ENCODE peak calls at places on chromosome 20, in eight cellular contexts. One of them, this sample, is unnamed.

GRCh38 chr20:15346657-15347280 is 1009.4 kb upstream of the FLRT3 start:
- DNase-seq in transverse colon: no peak
- DNase-seq in ovary: no peak
- DNase-seq in fibroblast of pulmonary artery: no peak
- DNase-seq in psoas muscle: no peak
- DNase-seq in retinal pigment epithelial cell: no peak
- DNase-seq in WERI-Rb-1: no peak
- DNase-seq in epithelial cell of esophagus: peak
- DNase-seq in this sample: no peak

GRCh38 chr20:9112541-9113515 is 43.9 kb downstream of the PLCB4 start:
- DNase-seq in retinal pigment epithelial cell: peak
- DNase-seq in WERI-Rb-1: no peak
- DNase-seq in psoas muscle: no peak
- DNase-seq in fibroblast of pulmonary artery: peak
- DNase-seq in ovary: no peak
- DNase-seq in epithelial cell of esophagus: peak
- DNase-seq in transverse colon: no peak
- DNase-seq in this sample: peak

GRCh38 chr20:53020834-53021233 is 48.7 kb downstream of the TSHZ2 start:
- DNase-seq in ovary: no peak
- DNase-seq in transverse colon: no peak
- DNase-seq in retinal pigment epithelial cell: no peak
- DNase-seq in fibroblast of pulmonary artery: peak
- DNase-seq in psoas muscle: no peak
- DNase-seq in WERI-Rb-1: no peak
- DNase-seq in epithelial cell of esophagus: no peak
- DNase-seq in this sample: no peak

GRCh38 chr20:15511551-15511950 is 1061.7 kb downstream of the KIF16B start:
- DNase-seq in epithelial cell of esophagus: no peak
- DNase-seq in retinal pigment epithelial cell: no peak
- DNase-seq in transverse colon: no peak
- DNase-seq in WERI-Rb-1: no peak
- DNase-seq in ovary: no peak
- DNase-seq in fibroblast of pulmonary artery: no peak
- DNase-seq in psoas muscle: no peak
- DNase-seq in this sample: peak

GRCh38 chr20:7926767-7927166 is 13.5 kb downstream of the HAO1 start:
- DNase-seq in fibroblast of pulmonary artery: peak
- DNase-seq in retinal pigment epithelial cell: peak
- DNase-seq in transverse colon: no peak
- DNase-seq in WERI-Rb-1: peak
- DNase-seq in epithelial cell of esophagus: peak
- DNase-seq in psoas muscle: no peak
- DNase-seq in ovary: no peak
- DNase-seq in this sample: peak

GRCh38 chr20:12875510-12875909 is 133.3 kb upstream of the SPTLC3 start:
- DNase-seq in transverse colon: no peak
- DNase-seq in ovary: no peak
- DNase-seq in psoas muscle: no peak
- DNase-seq in WERI-Rb-1: peak
- DNase-seq in fibroblast of pulmonary artery: no peak
- DNase-seq in retinal pigment epithelial cell: no peak
- DNase-seq in epithelial cell of esophagus: no peak
- DNase-seq in this sample: no peak

GRCh38 chr20:32628960-32629530 is 43.9 kb upstream of the NOL4L start:
- DNase-seq in ovary: no peak
- DNase-seq in fibroblast of pulmonary artery: no peak
- DNase-seq in transverse colon: no peak
- DNase-seq in psoas muscle: no peak
- DNase-seq in epithelial cell of esophagus: peak
- DNase-seq in retinal pigment epithelial cell: no peak
- DNase-seq in WERI-Rb-1: no peak
- DNase-seq in this sample: no peak

GRCh38 chr20:35238746-35239145 is 12.3 kb downstream of the MMP24 start:
- DNase-seq in epithelial cell of esophagus: no peak
- DNase-seq in ovary: no peak
- DNase-seq in transverse colon: no peak
- DNase-seq in psoas muscle: no peak
- DNase-seq in WERI-Rb-1: no peak
- DNase-seq in retinal pigment epithelial cell: no peak
- DNase-seq in fibroblast of pulmonary artery: no peak
- DNase-seq in this sample: no peak

GRCh38 chr20:35952480-35953410 is 1.6 kb downstream of the SCAND1 start:
- DNase-seq in WERI-Rb-1: no peak
- DNase-seq in ovary: no peak
- DNase-seq in epithelial cell of esophagus: peak
- DNase-seq in retinal pigment epithelial cell: no peak
- DNase-seq in transverse colon: no peak
- DNase-seq in fibroblast of pulmonary artery: peak
- DNase-seq in psoas muscle: no peak
- DNase-seq in this sample: peak

GRCh38 chr20:35992713-35993335 is 24.4 kb downstream of the CNBD2 start:
- DNase-seq in retinal pigment epithelial cell: no peak
- DNase-seq in psoas muscle: no peak
- DNase-seq in fibroblast of pulmonary artery: peak
- DNase-seq in WERI-Rb-1: peak
- DNase-seq in ovary: peak
- DNase-seq in transverse colon: peak
- DNase-seq in epithelial cell of esophagus: peak
- DNase-seq in this sample: peak

GRCh38 chr20:10902174-10902573 is 228.4 kb upstream of the JAG1 start:
- DNase-seq in psoas muscle: no peak
- DNase-seq in WERI-Rb-1: no peak
- DNase-seq in transverse colon: no peak
- DNase-seq in ovary: no peak
- DNase-seq in epithelial cell of esophagus: no peak
- DNase-seq in retinal pigment epithelial cell: no peak
- DNase-seq in fibroblast of pulmonary artery: no peak
- DNase-seq in this sample: peak

GRCh38 chr20:34995192-34995591 is 39.5 kb downstream of the MYH7B start:
- DNase-seq in retinal pigment epithelial cell: no peak
- DNase-seq in fibroblast of pulmonary artery: no peak
- DNase-seq in WERI-Rb-1: no peak
- DNase-seq in ovary: no peak
- DNase-seq in psoas muscle: no peak
- DNase-seq in transverse colon: no peak
- DNase-seq in epithelial cell of esophagus: no peak
- DNase-seq in this sample: no peak

GRCh38 chr20:38951611-38952010 is 10.5 kb upstream of the DHX35 start:
- DNase-seq in retinal pigment epithelial cell: no peak
- DNase-seq in transverse colon: no peak
- DNase-seq in ovary: no peak
- DNase-seq in epithelial cell of esophagus: no peak
- DNase-seq in WERI-Rb-1: no peak
- DNase-seq in psoas muscle: no peak
- DNase-seq in fibroblast of pulmonary artery: no peak
- DNase-seq in this sample: no peak

GRCh38 chr20:58524814-58525213 is 9.6 kb upstream of the APCDD1L start:
- DNase-seq in epithelial cell of esophagus: peak
- DNase-seq in transverse colon: no peak
- DNase-seq in WERI-Rb-1: no peak
- DNase-seq in retinal pigment epithelial cell: no peak
- DNase-seq in psoas muscle: no peak
- DNase-seq in fibroblast of pulmonary artery: peak
- DNase-seq in ovary: no peak
- DNase-seq in this sample: peak

GRCh38 chr20:31943052-31943471 is 8.8 kb downstream of the PDRG1 start:
- DNase-seq in WERI-Rb-1: no peak
- DNase-seq in retinal pigment epithelial cell: no peak
- DNase-seq in psoas muscle: peak
- DNase-seq in fibroblast of pulmonary artery: no peak
- DNase-seq in ovary: no peak
- DNase-seq in epithelial cell of esophagus: no peak
- DNase-seq in transverse colon: no peak
- DNase-seq in this sample: no peak

GRCh38 chr20:2693286-2693995 is 861 bp downstream of the EBF4 start:
- DNase-seq in WERI-Rb-1: peak
- DNase-seq in epithelial cell of esophagus: no peak
- DNase-seq in retinal pigment epithelial cell: no peak
- DNase-seq in ovary: peak
- DNase-seq in fibroblast of pulmonary artery: peak
- DNase-seq in transverse colon: peak
- DNase-seq in psoas muscle: no peak
- DNase-seq in this sample: peak

GRCh38 chr20:18063676-18064075 is 6.0 kb upstream of the OVOL2 start:
- DNase-seq in transverse colon: no peak
- DNase-seq in fibroblast of pulmonary artery: no peak
- DNase-seq in retinal pigment epithelial cell: no peak
- DNase-seq in psoas muscle: no peak
- DNase-seq in WERI-Rb-1: no peak
- DNase-seq in ovary: no peak
- DNase-seq in epithelial cell of esophagus: no peak
- DNase-seq in this sample: no peak

GRCh38 chr20:18072532-18072931 is 14.8 kb upstream of the OVOL2 start:
- DNase-seq in WERI-Rb-1: no peak
- DNase-seq in epithelial cell of esophagus: no peak
- DNase-seq in fibroblast of pulmonary artery: no peak
- DNase-seq in transverse colon: no peak
- DNase-seq in retinal pigment epithelial cell: no peak
- DNase-seq in ovary: no peak
- DNase-seq in psoas muscle: no peak
- DNase-seq in this sample: no peak

DNA sequence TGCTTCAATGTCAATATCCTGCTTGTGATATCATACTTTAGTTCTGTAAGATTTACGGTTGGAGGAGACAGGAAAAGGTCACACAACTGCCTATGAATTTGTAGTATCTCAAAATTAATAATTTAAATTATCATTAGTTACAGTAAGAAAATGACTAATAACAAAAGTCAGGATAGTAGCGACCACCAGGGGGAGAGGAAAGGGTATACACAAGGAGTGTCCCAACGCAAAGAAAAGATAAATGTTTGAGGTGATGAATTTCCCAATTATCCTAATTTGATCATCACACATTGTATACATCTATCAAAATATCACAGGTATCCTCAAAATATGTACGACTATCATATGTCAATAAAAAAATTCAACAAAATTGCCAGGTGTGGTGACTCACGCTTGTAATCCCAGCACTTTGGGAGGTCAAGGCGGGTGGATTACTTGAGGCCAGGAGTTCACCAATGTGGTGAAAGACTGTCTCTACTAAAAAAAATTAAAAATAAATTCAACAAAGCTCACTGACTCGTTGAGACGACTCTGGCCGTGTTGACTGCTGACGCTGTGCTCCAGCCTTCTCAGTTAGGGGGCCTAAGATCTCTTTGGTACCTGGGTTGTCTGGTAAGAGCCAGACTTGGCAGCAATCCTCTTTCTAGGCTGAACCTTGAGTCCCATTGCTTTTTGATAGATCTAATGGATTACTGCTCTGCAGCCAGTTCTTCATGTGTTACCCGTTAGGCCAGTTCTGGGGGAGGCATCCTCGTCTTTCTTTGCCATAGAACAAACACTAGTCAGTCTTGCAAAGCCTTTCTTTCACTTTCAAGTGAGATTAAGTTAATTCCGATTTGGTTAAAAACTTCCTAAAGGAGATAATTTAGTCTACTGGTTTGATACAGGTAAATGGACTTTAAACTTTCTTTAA is 9.0 kb upstream of the OVOL2 start:
- DNase-seq in epithelial cell of esophagus: peak
- DNase-seq in retinal pigment epithelial cell: no peak
- DNase-seq in ovary: no peak
- DNase-seq in fibroblast of pulmonary artery: no peak
- DNase-seq in WERI-Rb-1: no peak
- DNase-seq in psoas muscle: no peak
- DNase-seq in transverse colon: no peak
- DNase-seq in this sample: peak
- TF ChIP-seq CTCF in epithelial cell of esophagus: no peak
- TF ChIP-seq CTCF in retinal pigment epithelial cell: peak
- TF ChIP-seq CTCF in ovary: no peak
- TF ChIP-seq CTCF in fibroblast of pulmonary artery: no peak
- TF ChIP-seq CTCF in WERI-Rb-1: no peak
- TF ChIP-seq CTCF in psoas muscle: peak
- TF ChIP-seq CTCF in transverse colon: no peak
- TF ChIP-seq CTCF in this sample: peak

DNA sequence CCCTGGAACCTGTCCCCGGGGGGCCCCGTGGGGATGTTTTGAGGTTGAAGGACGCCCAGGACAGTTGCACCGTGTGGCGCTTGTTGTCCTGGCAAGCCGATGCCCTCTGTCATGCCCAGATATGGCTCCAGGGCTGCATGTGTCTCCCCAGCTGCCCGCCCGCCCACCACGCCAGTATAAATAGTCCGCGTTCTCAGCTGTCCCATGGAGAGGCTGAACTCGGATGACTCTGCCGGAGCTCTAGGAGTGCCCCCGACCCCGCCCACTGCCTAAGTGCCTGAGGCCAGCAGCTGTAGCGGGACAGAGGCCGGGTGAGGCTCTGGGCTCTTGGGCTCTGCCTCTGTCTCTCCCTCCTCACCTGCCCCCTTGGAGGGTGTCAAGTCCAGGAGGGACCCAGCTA is 83.0 kb upstream of the GATA5 start:
- DNase-seq in fibroblast of pulmonary artery: no peak
- DNase-seq in epithelial cell of esophagus: no peak
- DNase-seq in WERI-Rb-1: peak
- DNase-seq in transverse colon: no peak
- DNase-seq in retinal pigment epithelial cell: no peak
- DNase-seq in psoas muscle: peak
- DNase-seq in ovary: no peak
- DNase-seq in this sample: no peak
- H3K4me3 ChIP-seq in fibroblast of pulmonary artery: no peak
- H3K4me3 ChIP-seq in epithelial cell of esophagus: no peak
- H3K4me3 ChIP-seq in WERI-Rb-1: no peak
- H3K4me3 ChIP-seq in transverse colon: no peak
- H3K4me3 ChIP-seq in retinal pigment epithelial cell: no peak
- H3K4me3 ChIP-seq in psoas muscle: peak
- H3K4me3 ChIP-seq in ovary: no peak
- H3K4me3 ChIP-seq in this sample: no peak

DNA sequence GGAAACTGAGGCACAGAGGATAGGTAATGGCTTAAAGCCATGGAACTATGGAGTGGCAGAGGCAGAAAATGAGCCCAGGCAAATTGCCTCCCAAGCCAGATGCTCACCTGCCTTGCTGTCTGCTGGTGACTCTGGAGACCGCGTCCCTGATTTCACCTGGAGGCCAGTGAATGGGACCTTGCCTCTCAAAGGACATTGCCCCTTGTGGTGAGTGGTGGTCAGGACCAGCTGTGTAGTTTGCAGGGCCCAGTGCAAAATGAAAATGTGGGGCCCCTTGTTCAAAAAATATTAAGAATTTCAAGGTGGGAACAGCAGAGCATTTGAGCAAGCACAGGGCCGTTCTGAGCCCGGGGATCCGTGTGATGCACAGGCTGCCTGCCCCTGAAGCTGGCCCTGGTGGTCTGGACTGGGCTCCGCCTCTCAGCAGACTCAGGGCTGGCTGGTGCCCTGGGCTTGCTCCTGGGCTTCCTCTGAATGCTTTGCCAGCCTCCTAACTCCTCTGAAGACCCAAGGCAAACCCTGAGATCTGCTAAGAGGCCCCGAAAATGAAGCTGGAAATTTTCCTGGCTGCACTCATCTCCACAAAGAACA is 19.8 kb upstream of the KCNG1 start:
- DNase-seq in epithelial cell of esophagus: no peak
- DNase-seq in retinal pigment epithelial cell: no peak
- DNase-seq in transverse colon: no peak
- DNase-seq in fibroblast of pulmonary artery: no peak
- DNase-seq in ovary: no peak
- DNase-seq in psoas muscle: no peak
- DNase-seq in WERI-Rb-1: no peak
- DNase-seq in this sample: no peak
- TF ChIP-seq CTCF in epithelial cell of esophagus: no peak
- TF ChIP-seq CTCF in retinal pigment epithelial cell: peak
- TF ChIP-seq CTCF in transverse colon: no peak
- TF ChIP-seq CTCF in fibroblast of pulmonary artery: peak
- TF ChIP-seq CTCF in ovary: no peak
- TF ChIP-seq CTCF in psoas muscle: no peak
- TF ChIP-seq CTCF in WERI-Rb-1: peak
- TF ChIP-seq CTCF in this sample: peak

GRCh38 chr20:57326667-57327455 is 2.7 kb upstream of the SPO11 start:
- DNase-seq in transverse colon: peak
- DNase-seq in fibroblast of pulmonary artery: no peak
- DNase-seq in psoas muscle: no peak
- DNase-seq in retinal pigment epithelial cell: no peak
- DNase-seq in ovary: no peak
- DNase-seq in epithelial cell of esophagus: peak
- DNase-seq in WERI-Rb-1: no peak
- DNase-seq in this sample: no peak
- H3K4me3 ChIP-seq in transverse colon: no peak
- H3K4me3 ChIP-seq in fibroblast of pulmonary artery: no peak
- H3K4me3 ChIP-seq in psoas muscle: no peak
- H3K4me3 ChIP-seq in retinal pigment epithelial cell: no peak
- H3K4me3 ChIP-seq in ovary: no peak
- H3K4me3 ChIP-seq in epithelial cell of esophagus: no peak
- H3K4me3 ChIP-seq in WERI-Rb-1: no peak
- H3K4me3 ChIP-seq in this sample: no peak